ENCODE peak calls at places on chromosome 1, in seven cellular contexts. M, L, U, H, A, B and Z are unnamed samples.

GRCh38 chr1:200905411-200906052 is 10.8 kb downstream of the INAVA start:
- DNase-seq in M (no peak), L (peak), U (no peak), H (no peak), A (peak), B (no peak), Z (no peak)

GRCh38 chr1:160432371-160432786 is 32.0 kb downstream of the VANGL2 start:
- DNase-seq in M (no peak), L (no peak), U (no peak), H (no peak), A (no peak), B (no peak), Z (no peak)

GRCh38 chr1:198892065-198892464 is 253.2 kb downstream of the PTPRC start:
- DNase-seq in M (no peak), L (peak), U (no peak), H (no peak), A (no peak), B (no peak), Z (no peak)

GRCh38 chr1:225422033-225422605 is 5.7 kb downstream of the LBR start:
- DNase-seq in M (no peak), L (no peak), U (no peak), H (no peak), A (no peak), B (no peak), Z (no peak)

GRCh38 chr1:160748877-160749269 is 9.8 kb downstream of the SLAMF7 start:
- DNase-seq in M (no peak), L (no peak), U (no peak), H (no peak), A (no peak), B (no peak), Z (no peak)

GRCh38 chr1:108592030-108592759 is 32.3 kb downstream of the EEIG2 start:
- DNase-seq in M (no peak), L (peak), U (no peak), H (no peak), A (no peak), B (no peak), Z (no peak)

GRCh38 chr1:70220517-70221240 is 501 bp upstream of the SRSF11 start:
- DNase-seq in M (no peak), L (no peak), U (no peak), H (no peak), A (no peak), B (no peak), Z (no peak)

GRCh38 chr1:19100008-19100407 is 110.1 kb downstream of the UBR4 start:
- DNase-seq in M (no peak), L (no peak), U (no peak), H (no peak), A (no peak), B (no peak), Z (no peak)

GRCh38 chr1:27785763-27786162 is 12.7 kb downstream of the STX12 start:
- DNase-seq in M (no peak), L (peak), U (no peak), H (no peak), A (no peak), B (no peak), Z (no peak)

GRCh38 chr1:183577897-183578470 is 12.3 kb downstream of the NCF2 start:
- DNase-seq in M (no peak), L (no peak), U (no peak), H (no peak), A (no peak), B (no peak), Z (no peak)